ENCODE peak calls at places on chromosomes 11 and 22, in five cellular contexts. G is colonic mucosa, H is HCT116, E is BE2C, O is breast epithelium. P is an unnamed sample.

GRCh38 chr22:23065495-23066122 is 4.7 kb upstream of the GNAZ start:
- DNase-seq in G (no peak), H (no peak), E (no peak), O (peak), P (no peak)

GRCh38 chr11:63939351-63939920 is 634 bp downstream of the NAA40 start:
- DNase-seq in G (peak), H (no peak), E (no peak), O (no peak), P (peak)

GRCh38 chr11:40306938-40307548 is 1152.4 kb downstream of the LRRC4C start:
- DNase-seq in G (no peak), H (no peak), E (no peak), O (no peak), P (peak)

GRCh38 chr11:120710354-120711187 is 199.0 kb downstream of the GRIK4 start:
- DNase-seq in G (peak), H (peak), E (no peak), O (no peak), P (peak)

GRCh38 chr11:27868226-27868625 is 168.0 kb upstream of the BDNF start:
- DNase-seq in G (no peak), H (no peak), E (no peak), O (no peak), P (no peak)

GRCh38 chr22:40241200-40241763 is 63.6 kb downstream of the TNRC6B start:
- DNase-seq in G (no peak), H (no peak), E (no peak), O (no peak), P (no peak)

GRCh38 chr11:107468596-107468995 is 11.0 kb upstream of the CWF19L2 start:
- DNase-seq in G (no peak), H (no peak), E (peak), O (no peak), P (peak)

GRCh38 chr22:42905702-42906183 is 48.7 kb upstream of the ARFGAP3 start:
- DNase-seq in G (peak), H (no peak), E (peak), O (peak), P (no peak)

GRCh38 chr22:29073618-29074275 is 912 bp downstream of the KREMEN1 start:
- DNase-seq in G (peak), H (no peak), E (no peak), O (peak), P (peak)

GRCh38 chr22:33129621-33130020 is 71.4 kb upstream of the SYN3 start:
- DNase-seq in G (no peak), H (no peak), E (no peak), O (no peak), P (no peak)

GRCh38 chr11:64268028-64268686 is 16.3 kb downstream of the BAD start:
- DNase-seq in G (no peak), H (no peak), E (no peak), O (no peak), P (no peak)

GRCh38 chr11:67118059-67118766 is 850 bp upstream of the KDM2A start:
- DNase-seq in G (peak), H (no peak), E (peak), O (peak), P (peak)

GRCh38 chr11:131819845-131820244 is 449.4 kb downstream of the NTM start:
- DNase-seq in G (no peak), H (no peak), E (no peak), O (no peak), P (no peak)

GRCh38 chr11:64453466-64453865 is 94.5 kb downstream of the RPS6KA4 start:
- DNase-seq in G (no peak), H (no peak), E (no peak), O (no peak), P (no peak)

GRCh38 chr22:49305215-49305965 is 522.3 kb downstream of the BRD1 start:
- DNase-seq in G (peak), H (peak), E (peak), O (peak), P (no peak)

GRCh38 chr11:125110506-125110905 is 920 bp downstream of the TMEM218 start:
- DNase-seq in G (no peak), H (no peak), E (no peak), O (no peak), P (no peak)

GRCh38 chr22:38172489-38173155 is 9.0 kb downstream of the PLA2G6 start:
- DNase-seq in G (peak), H (no peak), E (no peak), O (peak), P (peak)

GRCh38 chr22:49967333-49968241 is 7.0 kb downstream of the PIM3 start:
- DNase-seq in G (peak), H (no peak), E (peak), O (peak), P (no peak)

GRCh38 chr22:35617137-35617755 is at the start of gene MB:
- DNase-seq in G (no peak), H (no peak), E (no peak), O (no peak), P (no peak)

GRCh38 chr11:114092478-114092877 is 33.0 kb downstream of the ZBTB16 start:
- DNase-seq in G (no peak), H (no peak), E (no peak), O (no peak), P (no peak)

GRCh38 chr11:16346975-16347374 is 9.4 kb downstream of the SOX6 start:
- DNase-seq in G (no peak), H (no peak), E (no peak), O (no peak), P (peak)

GRCh38 chr22:40721266-40721665 is 42.0 kb downstream of the MCHR1 start:
- DNase-seq in G (no peak), H (no peak), E (peak), O (no peak), P (peak)

GRCh38 chr22:38938221-38938620 is 19.2 kb upstream of the APOBEC3A start:
- DNase-seq in G (no peak), H (no peak), E (no peak), O (no peak), P (no peak)

GRCh38 chr11:125945011-125945796 is 640 bp upstream of the VSIG10L2 start:
- DNase-seq in G (no peak), H (no peak), E (no peak), O (no peak), P (no peak)

DNA sequence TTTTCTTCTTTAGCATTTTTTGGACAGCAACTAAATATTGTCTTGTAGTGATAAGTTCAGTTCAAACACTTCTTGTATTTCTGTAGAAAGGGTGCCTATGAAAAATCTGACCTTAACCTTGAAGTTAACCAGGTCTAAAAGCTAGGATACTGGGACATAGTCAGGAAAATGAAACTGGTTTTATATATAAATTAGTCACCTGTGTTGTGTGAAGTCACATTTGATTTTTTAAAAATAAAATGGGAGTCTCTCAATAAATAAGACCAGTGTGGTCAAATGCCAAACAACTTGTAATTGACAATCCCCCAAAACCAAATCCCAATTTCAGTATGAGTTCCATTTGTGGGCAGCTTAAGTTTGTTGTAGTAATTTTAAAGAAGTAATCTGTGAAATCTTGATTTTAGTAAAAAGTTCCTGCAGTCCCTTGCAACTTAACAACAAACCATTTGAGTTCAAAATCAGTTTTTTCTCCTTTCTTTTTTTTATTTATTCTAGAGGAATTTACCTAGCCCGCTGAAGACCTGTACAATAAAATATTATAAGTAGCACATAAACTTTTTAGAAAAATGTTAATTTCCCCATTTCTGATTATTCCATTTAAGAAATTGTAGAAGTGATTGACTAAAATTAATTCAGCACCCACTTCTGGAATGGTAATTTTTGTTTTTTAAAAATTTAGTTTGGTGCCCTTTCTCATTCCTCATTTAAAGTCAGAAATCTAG is 84.4 kb upstream of the PPARA start:
- DNase-seq in G (no peak), H (no peak), E (no peak), O (no peak), P (no peak)
- H3K4me3 ChIP-seq in G (no peak), H (no peak), E (peak), O (peak), P (peak)

GRCh38 chr22:46587067-46587471 is 33.1 kb upstream of the GRAMD4 start:
- DNase-seq in G (no peak), H (no peak), E (no peak), O (no peak), P (no peak)
- H3K4me3 ChIP-seq in G (no peak), H (no peak), E (no peak), O (no peak), P (no peak)

GRCh38 chr22:27490080-27490479 is 311.5 kb downstream of the MN1 start:
- DNase-seq in G (no peak), H (no peak), E (no peak), O (no peak), P (no peak)

GRCh38 chr22:27489265-27489675 is 312.3 kb downstream of the MN1 start:
- DNase-seq in G (peak), H (no peak), E (no peak), O (no peak), P (peak)

GRCh38 chr22:27485842-27486241 is 315.7 kb downstream of the MN1 start:
- DNase-seq in G (no peak), H (no peak), E (no peak), O (no peak), P (no peak)

GRCh38 chr22:27487600-27488450 is 313.7 kb downstream of the MN1 start:
- DNase-seq in G (peak), H (no peak), E (no peak), O (no peak), P (no peak)

GRCh38 chr22:27488456-27489224 is 312.9 kb downstream of the MN1 start:
- DNase-seq in G (peak), H (no peak), E (peak), O (no peak), P (no peak)
- H3K4me3 ChIP-seq in G (no peak), H (no peak), E (no peak), O (no peak), P (no peak)

DNA sequence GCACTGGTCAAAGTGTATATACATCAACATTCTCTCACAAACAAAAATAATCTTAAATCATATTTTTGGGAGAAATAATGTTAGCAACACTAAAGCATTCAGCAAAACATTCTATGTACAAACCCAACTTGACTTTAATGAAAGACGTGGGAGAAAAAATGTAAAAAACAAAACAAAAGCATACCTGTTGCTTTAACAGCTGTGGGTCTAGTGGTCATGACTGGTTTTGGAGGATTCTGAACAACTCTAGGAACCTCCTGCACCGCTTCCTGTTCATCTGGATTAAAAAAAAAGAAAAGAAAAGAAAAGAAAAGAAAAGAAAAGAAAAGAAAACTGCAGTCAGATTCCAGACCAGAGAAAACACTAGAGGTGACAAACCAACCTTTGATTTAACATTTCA is 2.1 kb downstream of the FNBP4 start:
- DNase-seq in G (no peak), H (no peak), E (no peak), O (no peak), P (no peak)
- H3K4me3 ChIP-seq in G (no peak), H (peak), E (peak), O (no peak), P (peak)

DNA sequence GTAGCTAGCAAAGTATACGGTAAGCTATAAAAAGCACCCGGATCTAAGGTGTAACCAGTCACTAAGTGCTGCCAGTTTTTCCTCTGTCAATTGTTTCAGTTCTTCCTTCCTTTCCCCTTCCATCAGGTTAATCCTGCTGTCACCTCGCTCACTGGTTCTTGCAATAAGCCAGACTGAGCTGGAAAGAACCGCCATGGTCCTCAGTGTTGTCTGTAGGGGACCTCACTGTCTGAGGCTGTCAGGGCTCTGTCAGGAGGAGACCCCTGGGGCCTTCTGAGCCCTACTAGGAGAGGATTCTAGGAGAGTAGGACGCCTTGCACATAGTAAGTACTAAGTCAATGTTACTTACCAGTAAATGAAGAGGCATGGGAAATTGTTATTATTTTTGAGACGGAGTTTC is 1.4 kb upstream of the TBC1D22A start:
- DNase-seq in G (no peak), H (no peak), E (no peak), O (no peak), P (no peak)
- H3K4me3 ChIP-seq in G (no peak), H (peak), E (peak), O (no peak), P (peak)

DNA sequence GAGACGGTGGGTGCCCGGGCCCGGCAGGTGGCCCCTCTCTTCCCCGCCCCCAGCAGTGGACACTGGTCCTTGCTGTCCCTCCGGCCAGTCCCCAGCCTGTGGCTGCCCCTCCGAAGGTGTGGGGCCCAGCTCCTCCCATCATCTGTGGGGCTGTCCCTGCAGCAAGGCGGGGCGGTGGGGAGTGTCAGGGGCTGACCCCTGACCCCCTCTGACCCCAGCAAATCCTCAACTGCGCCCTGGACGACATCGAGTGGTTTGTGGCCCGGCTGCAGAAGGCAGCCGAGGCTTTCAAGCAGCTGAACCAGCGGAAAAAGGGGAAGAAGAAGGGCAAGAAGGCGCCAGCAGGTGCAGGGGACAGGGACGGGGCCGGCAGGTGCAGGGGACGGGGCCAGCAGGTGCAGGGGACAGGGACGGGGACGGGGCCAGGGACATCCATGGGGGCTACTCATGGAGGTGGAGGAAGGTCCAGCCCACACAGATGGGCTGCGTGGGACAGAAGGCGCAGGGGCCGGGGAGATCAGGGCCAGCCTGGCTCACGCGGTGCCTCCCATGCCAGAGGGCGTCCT is 15.4 kb downstream of the EPS8L2 start:
- DNase-seq in G (no peak), H (no peak), E (no peak), O (no peak), P (no peak)
- H3K4me3 ChIP-seq in G (no peak), H (no peak), E (no peak), O (no peak), P (no peak)

DNA sequence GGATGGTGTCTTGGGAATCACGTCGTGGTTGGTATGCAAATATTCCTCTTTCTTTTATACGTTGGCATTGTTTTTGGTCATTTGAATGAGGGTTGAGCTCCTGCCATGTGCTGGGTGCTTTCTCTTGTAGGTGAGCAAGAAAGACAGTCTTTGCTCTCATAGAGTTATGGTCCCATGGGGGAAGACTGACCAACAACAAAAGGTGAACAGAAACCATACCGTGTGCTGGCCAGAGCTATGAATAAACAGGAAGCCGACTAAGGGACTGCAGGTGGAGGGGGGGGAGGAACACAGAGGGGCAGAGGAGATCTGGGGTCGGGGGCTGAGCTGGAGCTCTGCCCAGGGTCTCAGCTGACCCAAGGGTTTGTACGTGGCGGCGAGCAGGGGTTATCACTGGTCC is 245.3 kb downstream of the CTTN start:
- DNase-seq in G (no peak), H (no peak), E (no peak), O (no peak), P (no peak)
- H3K4me3 ChIP-seq in G (no peak), H (no peak), E (no peak), O (no peak), P (no peak)

GRCh38 chr11:71927813-71928738 is at the start of gene XNDC1N:
- DNase-seq in G (peak), H (peak), E (peak), O (peak), P (peak)
- H3K4me3 ChIP-seq in G (peak), H (peak), E (peak), O (peak), P (peak)